ENCODE peak calls at places on chromosomes 1 and 21, in nine cellular contexts. A is HCT116, I is GM23338, F is breast epithelium, X is transverse colon, O is sigmoid colon, E is H1, R is prostate gland, P is HL-60. L is an unnamed sample.

GRCh38 chr21:26412831-26413329 is 160.2 kb downstream of the CYYR1 start:
- DNase-seq in A (no peak), I (no peak), F (no peak), X (no peak), O (no peak), E (no peak), R (no peak), P (no peak), L (no peak)

GRCh38 chr1:64890699-64891439 is 75.5 kb downstream of the JAK1 start:
- DNase-seq in A (no peak), I (no peak), F (no peak), X (no peak), O (no peak), E (no peak), R (no peak), P (no peak), L (no peak)

GRCh38 chr1:229229137-229229720 is 41.7 kb upstream of the RAB4A start:
- DNase-seq in A (no peak), I (peak; percentile 87), F (peak; percentile 94), X (no peak), O (peak; percentile 34), E (peak; percentile 50), R (peak; percentile 60), P (no peak), L (no peak)

GRCh38 chr1:115184260-115184950 is 95.1 kb upstream of the TSPAN2 start:
- DNase-seq in A (no peak), I (no peak), F (no peak), X (no peak), O (no peak), E (no peak), R (no peak), P (no peak), L (no peak)

GRCh38 chr1:115761601-115762302 is 6.8 kb downstream of the CASQ2 start:
- DNase-seq in A (no peak), I (no peak), F (no peak), X (no peak), O (no peak), E (no peak), R (no peak), P (no peak), L (no peak)

GRCh38 chr21:41208946-41209345 is 41.0 kb downstream of the BACE2 start:
- DNase-seq in A (no peak), I (no peak), F (no peak), X (no peak), O (no peak), E (no peak), R (no peak), P (no peak), L (no peak)

GRCh38 chr1:32307313-32307712 is 15.4 kb downstream of the HDAC1 start:
- DNase-seq in A (no peak), I (no peak), F (no peak), X (no peak), O (no peak), E (no peak), R (no peak), P (no peak), L (no peak)

GRCh38 chr1:14850563-14850962 is 252.1 kb downstream of the KAZN start:
- DNase-seq in A (peak; percentile 6), I (no peak), F (no peak), X (no peak), O (no peak), E (no peak), R (peak; percentile 5), P (no peak), L (no peak)

GRCh38 chr1:81478217-81478616 is 322.5 kb upstream of the ADGRL2 start:
- DNase-seq in A (no peak), I (no peak), F (no peak), X (no peak), O (no peak), E (no peak), R (no peak), P (no peak), L (no peak)

GRCh38 chr1:232062967-232063366 is 436.4 kb downstream of the DISC1 start:
- DNase-seq in A (no peak), I (no peak), F (no peak), X (no peak), O (no peak), E (no peak), R (no peak), P (no peak), L (no peak)

GRCh38 chr1:93816970-93817738 is 61.9 kb downstream of the DNTTIP2 start:
- DNase-seq in A (no peak), I (no peak), F (no peak), X (no peak), O (no peak), E (no peak), R (no peak), P (peak; percentile 73), L (no peak)

GRCh38 chr1:70220015-70220414 is 1.2 kb upstream of the SRSF11 start:
- DNase-seq in A (no peak), I (no peak), F (no peak), X (no peak), O (no peak), E (no peak), R (no peak), P (no peak), L (no peak)
- TF ChIP-seq POLR2AphosphoS5 in A (no peak), I (no peak), F (no peak), X (no peak), O (no peak), E (no peak), R (no peak), P (no peak), L (no peak)

DNA sequence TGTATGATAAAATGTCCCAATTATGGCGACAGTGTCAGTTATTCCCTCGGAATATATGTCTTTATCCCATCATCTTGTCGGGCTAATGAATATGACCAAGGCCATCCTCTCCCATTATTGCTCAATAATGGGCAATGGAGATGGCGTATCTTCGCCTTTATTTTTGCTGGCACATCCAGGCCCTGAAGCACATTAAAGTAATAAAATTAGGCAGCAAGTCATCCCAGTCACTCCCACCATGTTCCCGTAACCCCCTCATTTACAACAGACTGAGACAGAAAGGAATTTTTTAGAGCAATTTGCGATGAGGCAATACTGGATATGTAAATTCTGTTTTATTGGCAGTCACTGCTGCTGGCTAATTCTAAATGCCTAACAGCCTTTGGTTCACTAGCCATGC is 35.3 kb downstream of the CLIC6 start:
- DNase-seq in A (no peak), I (no peak), F (peak; percentile 35), X (no peak), O (no peak), E (no peak), R (peak; percentile 26), P (no peak), L (no peak)
- TF ChIP-seq POLR2AphosphoS5 in A (no peak), I (no peak), F (no peak), X (no peak), O (no peak), E (no peak), R (peak; percentile 67), P (no peak), L (no peak)

GRCh38 chr1:225763815-225764548 is 13.6 kb upstream of the SRP9 start:
- DNase-seq in A (no peak), I (no peak), F (peak; percentile 17), X (no peak), O (no peak), E (no peak), R (no peak), P (no peak), L (no peak)
- TF ChIP-seq POLR2AphosphoS5 in A (no peak), I (no peak), F (no peak), X (no peak), O (peak; percentile 11), E (no peak), R (peak; percentile 3), P (no peak), L (no peak)

DNA sequence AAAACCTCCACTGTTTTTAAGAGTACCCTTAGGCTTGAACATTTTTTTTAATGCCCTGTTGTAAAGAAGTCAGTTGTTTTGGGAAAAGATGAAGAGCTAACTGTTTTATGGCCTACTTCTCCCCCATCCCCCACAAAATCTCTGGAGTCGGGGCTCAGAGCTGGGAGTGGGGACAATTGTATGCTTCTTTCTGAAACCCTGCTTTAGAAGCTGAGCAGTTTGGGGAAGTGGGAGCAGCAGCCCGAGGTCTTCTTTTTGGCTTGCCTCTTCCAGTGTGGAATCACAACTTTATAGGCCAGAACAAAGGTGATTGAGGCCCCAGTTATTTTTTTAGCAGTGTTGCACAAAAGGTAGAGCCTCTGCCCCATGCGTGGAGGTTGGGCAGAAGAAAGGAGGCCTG is 25.2 kb downstream of the PPP2R5A start:
- DNase-seq in A (no peak), I (no peak), F (no peak), X (no peak), O (no peak), E (no peak), R (no peak), P (no peak), L (no peak)
- TF ChIP-seq POLR2AphosphoS5 in A (no peak), I (no peak), F (no peak), X (no peak), O (no peak), E (no peak), R (no peak), P (no peak), L (no peak)

GRCh38 chr1:164794310-164794709 is 235.3 kb downstream of the PBX1 start:
- DNase-seq in A (no peak), I (no peak), F (peak; percentile 55), X (no peak), O (peak; percentile 87), E (no peak), R (peak; percentile 70), P (no peak), L (no peak)
- TF ChIP-seq POLR2AphosphoS5 in A (no peak), I (no peak), F (peak; percentile 47), X (peak; percentile 55), O (peak; percentile 62), E (no peak), R (peak; percentile 89), P (no peak), L (no peak)

GRCh38 chr1:28209700-28210099 is 23.1 kb downstream of the DNAJC8 start:
- DNase-seq in A (no peak), I (no peak), F (no peak), X (no peak), O (no peak), E (no peak), R (no peak), P (no peak), L (no peak)
- TF ChIP-seq POLR2AphosphoS5 in A (no peak), I (no peak), F (no peak), X (no peak), O (no peak), E (no peak), R (peak; percentile 64), P (no peak), L (no peak)

DNA sequence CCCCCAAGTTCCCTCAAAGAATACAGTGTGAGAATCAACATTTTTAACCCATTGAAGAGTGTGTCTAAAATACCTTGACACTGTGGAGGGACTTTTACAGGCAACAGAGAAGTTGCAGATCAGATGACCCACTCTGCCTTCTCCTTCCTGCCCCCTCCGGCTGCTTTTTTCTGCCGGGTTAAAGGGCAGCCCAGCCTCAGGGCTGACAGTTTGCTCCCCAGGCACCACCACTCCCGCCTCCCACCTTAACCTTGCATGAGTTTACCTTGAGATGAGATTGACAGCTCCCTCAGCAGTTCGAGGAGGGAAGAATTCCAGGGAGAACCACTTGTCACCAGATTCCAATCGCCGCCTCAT is 3.2 kb downstream of the MTHFR start:
- DNase-seq in A (no peak), I (peak; percentile 55), F (no peak), X (no peak), O (no peak), E (no peak), R (no peak), P (no peak), L (no peak)
- TF ChIP-seq POLR2AphosphoS5 in A (no peak), I (no peak), F (no peak), X (no peak), O (peak; percentile 52), E (no peak), R (no peak), P (no peak), L (no peak)